ENCODE peak calls at places on chromosomes 16 and 17, in five cellular contexts. D is heart left ventricle; V is sigmoid colon; E is CD8-positive, alpha-beta T cell; Q is NT2/D1. P is an unnamed sample.

GRCh38 chr17:55354941-55355340 is 66.7 kb downstream of the MMD start:
- DNase-seq in V (no peak), D (no peak), Q (no peak), E (no peak), P (no peak)

GRCh38 chr17:39244016-39244599 is 18.4 kb upstream of the STAC2 start:
- DNase-seq in V (peak; percentile 62), Q (no peak), D (no peak), E (no peak), P (no peak)

GRCh38 chr16:89198417-89199240 is 1.7 kb downstream of the SLC22A31 start:
- DNase-seq in E (no peak), V (no peak), Q (no peak), D (no peak), P (no peak)

GRCh38 chr17:48843172-48843900 is 12.5 kb downstream of the CALCOCO2 start:
- DNase-seq in Q (no peak), D (no peak), E (no peak), V (no peak), P (no peak)

GRCh38 chr17:5055543-5055942 is 20.3 kb upstream of the SLC52A1 start:
- DNase-seq in D (no peak), V (no peak), E (no peak), Q (no peak), P (no peak)

GRCh38 chr16:27228621-27229501 is 25.5 kb downstream of the KDM8 start:
- DNase-seq in V (peak; percentile 64), E (no peak), D (peak; percentile 71), Q (no peak), P (no peak)

GRCh38 chr16:65895906-65896305 is 470.6 kb upstream of the CDH5 start:
- DNase-seq in V (no peak), E (no peak), D (no peak), Q (no peak), P (no peak)

GRCh38 chr16:57656342-57656955 is 11.7 kb upstream of the ADGRG3 start:
- DNase-seq in D (no peak), V (no peak), Q (no peak), E (no peak), P (no peak)

GRCh38 chr16:19348125-19348524 is 62.6 kb downstream of the CLEC19A start:
- DNase-seq in Q (no peak), D (no peak), V (no peak), E (no peak), P (no peak)

GRCh38 chr16:89922477-89922883 is 662 bp upstream of the TUBB3 start:
- DNase-seq in V (peak; percentile 92), E (no peak), Q (no peak), D (peak; percentile 82), P (peak; percentile 76)

GRCh38 chr16:4410335-4411075 is 5.9 kb downstream of the CORO7 start:
- DNase-seq in D (no peak), V (peak; percentile 91), E (no peak), Q (no peak), P (no peak)

GRCh38 chr17:41962768-41963434 is 3.7 kb upstream of the CNP start:
- DNase-seq in Q (no peak), V (peak; percentile 90), D (peak; percentile 73), E (peak; percentile 60), P (no peak)

GRCh38 chr16:84643180-84643583 is 5.1 kb upstream of the KLHL36 start:
- DNase-seq in E (no peak), Q (no peak), D (peak; percentile 66), V (peak; percentile 95), P (peak; percentile 56)

GRCh38 chr17:3944485-3945388 is 19.5 kb downstream of the ATP2A3 start:
- DNase-seq in D (peak; percentile 56), Q (peak; percentile 32), E (no peak), V (peak; percentile 86), P (no peak)

GRCh38 chr17:51585514-51586104 is 325.3 kb downstream of the UTP18 start:
- DNase-seq in V (no peak), D (no peak), E (no peak), Q (no peak), P (no peak)

GRCh38 chr17:73625006-73625405 is 19.2 kb downstream of the SDK2 start:
- DNase-seq in V (no peak), E (no peak), D (no peak), Q (no peak), P (no peak)

GRCh38 chr17:21532763-21533385 is 156.7 kb downstream of the KCNJ12 start:
- DNase-seq in V (no peak), D (no peak), Q (no peak), E (no peak), P (no peak)

GRCh38 chr17:10754109-10754508 is 24.3 kb upstream of the TMEM220 start:
- DNase-seq in D (no peak), E (no peak), Q (no peak), V (no peak), P (no peak)

GRCh38 chr17:41792835-41793748 is 6.6 kb upstream of the JUP start:
- DNase-seq in Q (no peak), D (peak; percentile 74), V (no peak), E (no peak), P (no peak)

GRCh38 chr16:72877374-72878028 is 170.4 kb downstream of the ZFHX3 start:
- DNase-seq in V (no peak), Q (peak; percentile 67), E (no peak), D (no peak), P (peak; percentile 75)

GRCh38 chr16:5838725-5839124 is 741.1 kb upstream of the EEF2KMT start:
- DNase-seq in D (no peak), Q (no peak), E (no peak), V (no peak), P (no peak)

DNA sequence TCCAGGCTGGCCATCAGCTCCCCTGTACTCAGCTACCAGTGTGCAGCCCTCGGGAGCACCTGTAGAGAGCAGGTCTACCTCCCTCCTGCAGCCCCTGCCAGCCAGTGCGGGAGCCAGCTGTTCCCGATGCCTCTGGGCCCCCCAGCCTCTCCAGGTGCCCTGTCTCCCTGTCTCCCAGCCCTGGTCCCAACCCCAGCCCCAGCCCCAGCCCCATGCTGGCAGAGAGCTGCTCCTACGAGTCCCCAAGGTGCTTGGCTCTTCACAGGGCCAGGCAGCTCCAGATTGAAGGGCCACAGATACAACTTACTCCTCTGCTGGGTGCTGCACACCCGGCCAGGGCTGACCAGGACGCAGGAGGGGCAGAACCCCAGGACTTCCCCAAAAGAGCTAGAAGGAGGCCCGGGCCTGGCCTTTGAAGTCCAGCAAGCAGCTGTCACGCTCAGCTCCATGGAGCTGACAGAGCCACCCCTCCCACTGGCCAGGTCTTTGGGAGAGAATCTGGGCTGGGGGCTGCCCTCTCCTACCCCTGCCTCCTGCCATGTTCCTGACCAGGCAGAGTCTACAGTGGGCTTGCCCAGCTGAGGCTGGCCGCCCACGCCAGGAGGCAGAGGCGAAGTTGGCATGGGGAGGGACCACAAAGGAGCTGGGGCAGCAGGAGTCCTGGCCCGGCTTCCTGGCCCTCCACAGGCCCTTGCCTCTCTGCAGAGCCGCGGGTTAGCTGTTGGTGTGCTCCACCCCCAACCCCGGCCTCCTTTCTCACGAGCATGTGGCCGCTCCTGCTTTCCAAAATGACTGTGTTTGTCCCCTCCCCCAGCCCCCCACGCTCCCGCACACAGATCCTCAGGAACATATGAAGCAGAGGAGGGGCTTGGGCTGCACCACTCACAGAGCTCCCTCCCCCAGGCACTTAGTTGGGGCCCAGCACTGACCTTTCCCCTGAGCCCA is 9.4 kb upstream of the ADAM11 start:
- DNase-seq in E (no peak), V (no peak), Q (no peak), D (no peak), P (no peak)
- H3K4me3 ChIP-seq in E (no peak overlapping the region), V (peak overlapping the region; percentile 24), Q (no peak overlapping the region), D (no peak overlapping the region), P (no peak overlapping the region)

GRCh38 chr16:708959-709358 is 3.4 kb upstream of the FBXL16 start:
- DNase-seq in E (no peak), V (no peak), D (no peak), Q (no peak), P (no peak)

GRCh38 chr16:711084-711483 is 3.8 kb upstream of the METRN start:
- DNase-seq in V (no peak), E (no peak), D (no peak), Q (no peak), P (no peak)

GRCh38 chr16:711548-712320 is 3.2 kb upstream of the METRN start:
- DNase-seq in Q (peak; percentile 70), E (peak; percentile 76), V (peak; percentile 87), D (peak; percentile 78), P (no peak)

GRCh38 chr16:709651-710499 is 4.3 kb upstream of the FBXL16 start:
- DNase-seq in E (no peak), V (no peak), Q (peak; percentile 80), D (peak; percentile 68), P (no peak)

GRCh38 chr16:710500-711075 is 4.3 kb upstream of the METRN start:
- DNase-seq in V (no peak), D (no peak), E (no peak), Q (no peak), P (no peak)
- H3K27me3 ChIP-seq in V (peaks cover 60% of the 10 kb centered on the region), D (peaks cover 45% of the 10 kb centered on the region), E (peaks cover 38% of the 10 kb centered on the region), Q (peaks cover 59% of the 10 kb centered on the region), P (peaks cover 56% of the 10 kb centered on the region)

GRCh38 chr17:66655461-66655860 is 179.5 kb upstream of the CACNG5 start:
- DNase-seq in E (no peak), Q (no peak), D (no peak), V (no peak), P (no peak)

GRCh38 chr17:66655861-66656260 is 179.1 kb upstream of the CACNG5 start:
- DNase-seq in V (no peak), E (no peak), Q (no peak), D (no peak), P (no peak)

GRCh38 chr17:66654341-66654740 is 180.6 kb upstream of the CACNG5 start:
- DNase-seq in Q (no peak), E (no peak), V (no peak), D (no peak), P (no peak)

GRCh38 chr17:66652840-66653507 is 181.9 kb upstream of the CACNG5 start:
- DNase-seq in E (no peak), V (no peak), Q (no peak), D (no peak), P (no peak)

DNA sequence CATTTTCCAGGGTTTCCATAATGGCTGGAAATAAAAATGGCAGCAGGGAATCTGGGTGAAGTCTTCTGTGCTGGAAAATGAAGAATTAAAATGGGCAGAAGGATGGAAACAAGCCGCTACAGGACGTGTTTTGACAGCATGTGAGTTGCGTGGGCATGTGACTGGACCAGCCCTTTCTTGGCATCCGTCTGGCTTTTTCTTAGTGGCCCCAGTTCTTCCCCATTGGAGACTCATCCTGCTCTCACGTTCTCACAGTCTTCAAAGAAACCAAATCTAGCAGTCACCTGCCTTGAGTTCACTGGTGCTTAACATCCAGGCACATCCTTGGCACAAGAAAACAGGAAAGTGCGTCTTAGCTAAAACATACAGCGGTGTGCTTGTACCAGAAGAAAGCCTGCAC is 180.2 kb upstream of the CACNG5 start:
- DNase-seq in E (no peak), V (no peak), Q (no peak), D (no peak), P (no peak)
- H3K4me3 ChIP-seq in E (no peak overlapping the region), V (no peak overlapping the region), Q (no peak overlapping the region), D (no peak overlapping the region), P (no peak overlapping the region)

DNA sequence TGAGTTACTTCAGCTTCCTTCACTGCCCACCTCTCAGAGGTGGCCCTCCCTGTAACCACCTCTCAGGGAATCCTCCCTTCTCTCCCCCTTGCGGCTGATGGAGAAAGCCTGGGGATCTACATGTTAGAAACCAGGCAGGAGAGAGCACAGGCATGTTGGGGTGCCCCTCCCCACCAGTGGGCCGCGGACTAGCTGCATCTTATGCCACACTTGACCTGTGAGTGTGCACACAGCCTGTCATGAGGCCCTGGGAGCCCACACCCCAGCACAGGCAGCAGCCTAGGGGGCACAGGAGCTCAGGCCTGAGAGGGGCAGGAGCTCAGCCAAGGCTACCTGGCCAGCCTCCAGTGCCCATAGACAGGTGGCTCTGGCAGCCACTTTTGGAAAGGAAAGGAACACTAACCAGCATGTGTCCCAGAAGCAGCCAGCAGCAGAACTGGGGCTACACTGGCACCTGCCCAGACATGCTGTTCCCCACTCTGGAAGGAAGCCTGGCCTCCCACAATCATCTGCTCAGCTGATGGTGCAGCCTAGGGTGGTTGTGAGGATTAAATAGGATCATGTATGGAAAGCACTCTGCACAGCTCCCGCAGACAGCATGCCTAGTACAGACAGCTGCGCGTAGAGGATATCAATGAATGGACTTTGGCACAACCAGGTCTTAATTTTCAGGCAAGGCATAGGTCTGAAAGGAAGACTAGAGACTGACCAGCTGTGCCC is 60.5 kb downstream of the TMEM132E start:
- DNase-seq in D (no peak), Q (no peak), V (no peak), E (no peak), P (no peak)
- H3K27me3 ChIP-seq in D (peaks cover 56% of the 10 kb centered on the region), Q (peaks cover 53% of the 10 kb centered on the region), V (peaks cover 66% of the 10 kb centered on the region), E (no peaks in the 10 kb centered on the region), P (peaks cover 20% of the 10 kb centered on the region)

P was measured in kidney epithelial cell.